ENCODE peak calls at places on chromosomes 2 and 18, in ten cellular contexts. W is CD8-positive, alpha-beta T cell; T is prostate gland; C is gastrocnemius medialis; S is HCT116; Q is SJSA1; H is left lung; X is tibial artery; I is CD8-positive, alpha-beta memory T cell; U is Panc1. L is an unnamed sample. For H3K27me3, the result is how much of the 10 kb centered on the place peaks cover.

GRCh38 chr2:220753486-220753885 is 818.6 kb downstream of the EPHA4 start:
- DNase-seq in W (no peak), T (no peak), C (no peak), S (no peak), Q (no peak), H (no peak), X (no peak), I (no peak), U (no peak), L (no peak)

GRCh38 chr2:10285578-10286198 is 17.0 kb upstream of the HPCAL1 start:
- DNase-seq in W (no peak), T (peak), C (peak), S (peak), Q (peak), H (peak), X (peak), I (no peak), U (no peak), L (peak)

GRCh38 chr2:30481323-30481800 is 34.3 kb downstream of the LCLAT1 start:
- DNase-seq in W (no peak), T (no peak), C (peak), S (no peak), Q (no peak), H (peak), X (peak), I (no peak), U (no peak), L (no peak)

GRCh38 chr2:196971574-196972279 is 45.2 kb upstream of the PGAP1 start:
- DNase-seq in W (no peak), T (no peak), C (no peak), S (no peak), Q (no peak), H (no peak), X (no peak), I (no peak), U (no peak), L (no peak)

GRCh38 chr2:240351826-240352426 is 83.5 kb upstream of the GPC1 start:
- DNase-seq in W (no peak), T (no peak), C (no peak), S (no peak), Q (no peak), H (no peak), X (no peak), I (no peak), U (no peak), L (no peak)

GRCh38 chr2:102737435-102737834 is 24.4 kb upstream of the TMEM182 start:
- DNase-seq in W (no peak), T (no peak), C (no peak), S (no peak), Q (no peak), H (no peak), X (no peak), I (no peak), U (no peak), L (no peak)

GRCh38 chr18:79252904-79253633 is 142.7 kb upstream of the NFATC1 start:
- DNase-seq in W (no peak), T (no peak), C (no peak), S (no peak), Q (no peak), H (no peak), X (no peak), I (no peak), U (no peak), L (no peak)

GRCh38 chr2:36399050-36399449 is 43.5 kb downstream of the CRIM1 start:
- DNase-seq in W (no peak), T (no peak), C (no peak), S (no peak), Q (no peak), H (no peak), X (no peak), I (no peak), U (no peak), L (no peak)

GRCh38 chr2:152134488-152135280 is 35.8 kb upstream of the CACNB4 start:
- DNase-seq in W (no peak), T (no peak), C (no peak), S (no peak), Q (no peak), H (no peak), X (no peak), I (no peak), U (no peak), L (no peak)

GRCh38 chr2:239475161-239476028 is 74.6 kb upstream of the HDAC4 start:
- DNase-seq in W (no peak), T (no peak), C (no peak), S (no peak), Q (no peak), H (peak), X (no peak), I (no peak), U (no peak), L (no peak)

GRCh38 chr18:63309422-63309821 is 10.1 kb downstream of the BCL2 start:
- DNase-seq in W (peak), T (no peak), C (no peak), S (no peak), Q (no peak), H (no peak), X (no peak), I (peak), U (no peak), L (no peak)

GRCh38 chr2:9738718-9739496 is 104.4 kb upstream of the TAF1B start:
- DNase-seq in W (no peak), T (no peak), C (peak), S (no peak), Q (no peak), H (no peak), X (no peak), I (peak), U (no peak), L (no peak)

GRCh38 chr2:1727101-1727771 is 17.1 kb downstream of the PXDN start:
- DNase-seq in W (no peak), T (no peak), C (no peak), S (no peak), Q (peak), H (no peak), X (peak), I (no peak), U (no peak), L (peak)

GRCh38 chr18:49459404-49460171 is 857 bp downstream of the DYM start:
- DNase-seq in W (peak), T (no peak), C (no peak), S (no peak), Q (no peak), H (no peak), X (peak), I (peak), U (no peak), L (no peak)

GRCh38 chr2:55111570-55112228 is 61.4 kb upstream of the RTN4 start:
- DNase-seq in W (no peak), T (no peak), C (peak), S (peak), Q (peak), H (peak), X (peak), I (no peak), U (no peak), L (peak)

GRCh38 chr18:49613741-49614151 is 51.9 kb downstream of the LIPG start:
- DNase-seq in W (no peak), T (peak), C (no peak), S (no peak), Q (no peak), H (no peak), X (no peak), I (no peak), U (no peak), L (no peak)

GRCh38 chr2:1854747-1855146 is 110.4 kb upstream of the PXDN start:
- DNase-seq in W (no peak), T (no peak), C (no peak), S (no peak), Q (no peak), H (no peak), X (no peak), I (no peak), U (peak), L (peak)

GRCh38 chr2:7771781-7772180 is 854.6 kb downstream of the RNF144A start:
- DNase-seq in W (no peak), T (no peak), C (no peak), S (no peak), Q (no peak), H (no peak), X (no peak), I (no peak), U (no peak), L (no peak)

GRCh38 chr2:25617948-25618646 is 55.3 kb downstream of the DTNB start:
- DNase-seq in W (no peak), T (peak), C (no peak), S (no peak), Q (no peak), H (no peak), X (no peak), I (no peak), U (peak), L (peak)

GRCh38 chr2:237097911-237098702 is 12.4 kb downstream of the COPS8 start:
- DNase-seq in W (no peak), T (no peak), C (peak), S (no peak), Q (peak), H (no peak), X (no peak), I (no peak), U (peak), L (no peak)

GRCh38 chr2:224171226-224171625 is 132.1 kb upstream of the SERPINE2 start:
- DNase-seq in W (no peak), T (no peak), C (no peak), S (no peak), Q (no peak), H (no peak), X (no peak), I (no peak), U (no peak), L (no peak)

GRCh38 chr18:8901019-8901418 is 195.7 kb downstream of the MTCL1 start:
- DNase-seq in W (no peak), T (no peak), C (no peak), S (no peak), Q (no peak), H (no peak), X (no peak), I (no peak), U (no peak), L (no peak)

GRCh38 chr18:31499157-31499524 is 1.2 kb downstream of the DSG2 start:
- DNase-seq in W (no peak), T (no peak), C (no peak), S (no peak), Q (no peak), H (no peak), X (no peak), I (no peak), U (no peak), L (no peak)

GRCh38 chr2:160474891-160475795 is 18.5 kb downstream of the RBMS1 start:
- DNase-seq in W (no peak), T (no peak), C (no peak), S (no peak), Q (no peak), H (no peak), X (no peak), I (no peak), U (no peak), L (no peak)
- H3K27ac ChIP-seq in W (no peak), T (no peak), C (no peak), S (no peak), Q (peak), H (no peak), X (no peak), I (no peak), U (peak), L (no peak)

GRCh38 chr2:241864168-241864896 is 5.2 kb upstream of the RTP5 start:
- DNase-seq in W (no peak), T (no peak), C (no peak), S (no peak), Q (no peak), H (no peak), X (no peak), I (no peak), U (no peak), L (no peak)

GRCh38 chr2:241864897-241865213 is 4.7 kb upstream of the RTP5 start:
- DNase-seq in W (no peak), T (no peak), C (no peak), S (no peak), Q (no peak), H (no peak), X (no peak), I (no peak), U (no peak), L (no peak)

GRCh38 chr2:241861264-241861663 is 2.6 kb upstream of the PDCD1 start:
- DNase-seq in W (no peak), T (no peak), C (no peak), S (no peak), Q (no peak), H (no peak), X (no peak), I (no peak), U (no peak), L (no peak)

GRCh38 chr2:241862093-241862492 is 3.4 kb upstream of the PDCD1 start:
- DNase-seq in W (no peak), T (no peak), C (no peak), S (no peak), Q (no peak), H (no peak), X (no peak), I (no peak), U (no peak), L (no peak)

DNA sequence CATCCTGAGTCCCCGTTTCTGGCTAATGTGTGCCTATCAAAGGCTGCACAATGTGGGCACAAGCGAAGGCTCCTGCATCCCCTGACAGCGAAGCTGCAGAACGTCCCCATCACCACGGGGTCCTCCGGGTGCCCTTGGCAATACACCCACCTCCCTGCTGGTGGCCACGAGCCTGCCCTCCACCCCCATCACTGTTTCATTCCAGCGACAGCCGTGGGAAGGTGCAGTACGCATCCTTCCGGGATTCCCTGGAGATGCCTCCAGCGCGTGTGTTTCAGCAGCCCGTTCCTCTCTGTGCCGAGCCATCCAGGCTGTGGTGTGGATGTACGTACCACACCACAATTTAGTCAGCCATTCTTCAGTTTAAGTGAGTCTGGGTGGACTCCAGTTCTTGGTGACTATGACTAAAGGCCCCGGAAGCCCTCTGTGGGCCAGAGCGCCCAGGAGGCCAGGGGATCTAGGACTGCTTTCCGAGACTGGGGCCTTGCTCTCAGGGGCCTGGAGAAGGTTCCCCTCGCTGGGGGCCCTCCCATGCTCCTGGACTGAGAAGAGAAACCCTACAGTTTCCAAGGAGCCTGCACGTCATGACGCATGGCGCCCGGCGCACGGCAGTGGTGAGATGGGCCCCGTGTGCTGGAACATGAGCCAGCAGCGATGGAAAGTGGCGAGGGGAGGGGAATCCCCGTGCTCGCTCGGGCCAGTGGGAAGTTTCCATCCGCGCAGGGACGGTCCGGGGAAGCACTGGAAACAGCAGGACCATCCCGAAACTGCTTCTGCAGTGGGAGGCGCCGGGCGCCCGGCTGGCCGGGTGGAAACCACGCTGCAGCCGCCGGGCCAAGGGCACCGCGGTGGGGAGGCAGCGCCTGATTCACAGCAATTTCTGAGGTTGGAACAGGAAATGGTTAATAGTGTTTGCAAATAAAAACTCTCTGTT is 4.6 kb upstream of the PDCD1 start:
- DNase-seq in W (peak), T (no peak), C (no peak), S (no peak), Q (no peak), H (no peak), X (no peak), I (no peak), U (no peak), L (no peak)
- H3K27me3 ChIP-seq in W (under half), T (under half), C (half or more), S (under half), Q (under half), H (under half), X (under half), I (under half), U (under half), L (under half)

GRCh38 chr18:77071061-77071460 is 61.5 kb downstream of the MBP start:
- DNase-seq in W (no peak), T (no peak), C (no peak), S (no peak), Q (no peak), H (no peak), X (no peak), I (no peak), U (no peak), L (no peak)
- H3K27ac ChIP-seq in W (peak), T (no peak), C (peak), S (no peak), Q (peak), H (peak), X (peak), I (peak), U (peak), L (peak)

GRCh38 chr2:98376996-98377395 is 30.7 kb downstream of the CNGA3 start:
- DNase-seq in W (no peak), T (no peak), C (no peak), S (no peak), Q (no peak), H (no peak), X (no peak), I (no peak), U (no peak), L (no peak)
- H3K27me3 ChIP-seq in W (under half), T (under half), C (under half), S (under half), Q (under half), H (under half), X (under half), I (under half), U (under half), L (under half)

GRCh38 chr18:77014538-77014937 is 118.0 kb downstream of the MBP start:
- DNase-seq in W (no peak), T (no peak), C (peak), S (no peak), Q (no peak), H (no peak), X (no peak), I (no peak), U (no peak), L (no peak)

GRCh38 chr18:77013777-77014525 is 118.6 kb downstream of the MBP start:
- DNase-seq in W (no peak), T (no peak), C (peak), S (no peak), Q (no peak), H (peak), X (peak), I (no peak), U (no peak), L (no peak)

GRCh38 chr18:77016936-77017335 is 115.6 kb downstream of the MBP start:
- DNase-seq in W (no peak), T (no peak), C (no peak), S (no peak), Q (no peak), H (no peak), X (no peak), I (no peak), U (no peak), L (no peak)

GRCh38 chr18:77016133-77016839 is 116.3 kb downstream of the MBP start:
- DNase-seq in W (no peak), T (no peak), C (no peak), S (no peak), Q (no peak), H (no peak), X (no peak), I (no peak), U (no peak), L (no peak)

DNA sequence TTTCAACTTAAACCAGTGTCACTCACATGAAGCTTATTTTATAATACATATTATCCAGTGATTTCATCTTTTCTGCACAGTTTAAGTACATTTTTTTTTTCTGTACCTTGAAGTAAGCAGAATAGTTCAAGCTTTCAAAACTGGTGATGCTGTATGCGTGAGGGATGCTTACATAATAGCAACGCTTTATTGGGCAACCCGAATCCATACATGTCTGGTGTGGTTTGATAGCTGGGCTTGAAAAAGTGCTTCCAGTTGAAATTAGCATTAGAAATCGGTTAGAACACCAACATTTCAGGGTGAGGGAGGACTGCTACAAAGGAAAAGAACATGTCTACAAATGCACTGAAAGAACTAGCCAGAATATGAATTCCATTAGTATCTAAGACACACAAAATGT is 117.4 kb downstream of the MBP start:
- DNase-seq in W (no peak), T (no peak), C (no peak), S (no peak), Q (no peak), H (no peak), X (no peak), I (no peak), U (no peak), L (no peak)
- H3K27ac ChIP-seq in W (no peak), T (no peak), C (peak), S (no peak), Q (no peak), H (peak), X (no peak), I (no peak), U (no peak), L (no peak)